ENCODE peak calls at places on chromosomes 12 and 14, in nine cellular contexts. Z is non-pigmented ciliary epithelial cell; V is T-helper 9 cell; J is activated effector memory CD4-positive, alpha-beta T cell treated with anti-CD3 and anti-CD28 coated beads, Interleukin-2, amount 50 U/mL, for 16 hours; M is stimulated activated naive CD8-positive, alpha-beta T cell treated with anti-CD3 and anti-CD28 coated beads, Interleukin-15, amount 100 ng/mL, for 72 hours; U is effector CD4-positive, alpha-beta T cell; T is NCI-H1092; B is dermis blood vessel endothelial cell; H is osteocyte. O is an unnamed sample.

GRCh38 chr14:61337893-61338292 is 16.5 kb downstream of the PRKCH start:
- DNase-seq in B (peak; percentile 85), U (peak; percentile 73), H (no peak), J (peak; percentile 86), M (peak; percentile 68), T (no peak), V (peak; percentile 53), Z (no peak), O (no peak)

GRCh38 chr12:43786899-43787693 is 19.0 kb downstream of the TWF1 start:
- DNase-seq in V (no peak), U (no peak), Z (no peak), J (no peak), B (no peak), T (no peak), H (no peak), M (no peak), O (no peak)

GRCh38 chr12:29153231-29153630 is 4.2 kb downstream of the FAR2 start:
- DNase-seq in J (no peak), T (no peak), Z (no peak), B (peak; percentile 24), U (no peak), V (no peak), M (no peak), H (no peak), O (no peak)

GRCh38 chr12:95554532-95555071 is 3.3 kb upstream of the USP44 start:
- DNase-seq in U (no peak), J (no peak), B (no peak), V (no peak), T (no peak), H (no peak), M (no peak), Z (no peak), O (no peak)

GRCh38 chr14:81831128-81831815 is 297.6 kb upstream of the SEL1L start:
- DNase-seq in V (no peak), Z (no peak), T (no peak), U (no peak), J (no peak), M (no peak), B (no peak), H (no peak), O (no peak)

GRCh38 chr12:108570743-108571603 is 8.6 kb downstream of the ISCU start:
- DNase-seq in B (peak; percentile 54), V (no peak), T (no peak), J (no peak), M (no peak), H (peak; percentile 74), Z (no peak), U (no peak), O (no peak)

GRCh38 chr14:105145381-105146180 is 23.0 kb downstream of the JAG2 start:
- DNase-seq in J (peak; percentile 58), H (no peak), B (no peak), U (no peak), V (no peak), Z (no peak), M (no peak), T (no peak), O (no peak)

GRCh38 chr14:104650057-104650980 is 39.1 kb upstream of the INF2 start:
- DNase-seq in B (peak; percentile 71), Z (no peak), H (peak; percentile 91), V (peak; percentile 51), T (peak; percentile 36), M (peak; percentile 76), J (peak; percentile 86), U (peak; percentile 45), O (no peak)

GRCh38 chr14:64689292-64689691 is 14.9 kb upstream of the PLEKHG3 start:
- DNase-seq in H (no peak), M (no peak), V (no peak), U (no peak), J (no peak), Z (no peak), T (no peak), B (no peak), O (no peak)

GRCh38 chr12:122880668-122881067 is 15.3 kb downstream of the VPS37B start:
- DNase-seq in M (no peak), U (no peak), B (peak; percentile 63), T (no peak), V (no peak), Z (no peak), H (no peak), J (peak; percentile 64), O (no peak)

GRCh38 chr12:41936333-41936732 is 208.3 kb downstream of the GXYLT1 start:
- DNase-seq in H (no peak), M (no peak), B (no peak), J (no peak), U (no peak), T (no peak), V (no peak), Z (no peak), O (no peak)

O was measured in GOT3.